ENCODE peak calls at places on chromosomes 5 and 9, in five cellular contexts. R, K, D, J and I are unnamed samples. For H3K9me3, the result is how much of the 10 kb centered on the place peaks cover.

GRCh38 chr9:105656131-105656921 is 5.9 kb upstream of the TAL2 start:
- DNase-seq in R (no peak), K (peak), D (no peak), J (peak), I (no peak)

GRCh38 chr9:104858846-104859245 is 69.1 kb downstream of the ABCA1 start:
- DNase-seq in R (no peak), K (no peak), D (no peak), J (no peak), I (no peak)

GRCh38 chr9:125634040-125634717 is 72.8 kb downstream of the MAPKAP1 start:
- DNase-seq in R (no peak), K (no peak), D (no peak), J (no peak), I (no peak)

GRCh38 chr5:78497573-78498533 is 137.4 kb downstream of the SCAMP1 start:
- DNase-seq in R (peak), K (no peak), D (no peak), J (peak), I (no peak)

GRCh38 chr9:99264070-99264469 is 42.0 kb downstream of the SEC61B start:
- DNase-seq in R (no peak), K (no peak), D (no peak), J (peak), I (peak)

GRCh38 chr5:180340856-180341255 is 12.3 kb downstream of the GFPT2 start:
- DNase-seq in R (no peak), K (peak), D (no peak), J (no peak), I (no peak)

GRCh38 chr9:28853487-28853886 is 1280.2 kb upstream of the C9orf72 start:
- DNase-seq in R (no peak), K (no peak), D (no peak), J (no peak), I (no peak)

GRCh38 chr5:181189363-181189961 is 15.5 kb downstream of the TRIM7 start:
- DNase-seq in R (no peak), K (no peak), D (no peak), J (no peak), I (peak)

GRCh38 chr5:56900395-56900794 is 9.0 kb upstream of the SETD9 start:
- DNase-seq in R (no peak), K (no peak), D (no peak), J (no peak), I (no peak)

GRCh38 chr9:31519011-31519410 is 865.4 kb upstream of the ACO1 start:
- DNase-seq in R (no peak), K (no peak), D (no peak), J (no peak), I (peak)

GRCh38 chr9:6566409-6567139 is 79.0 kb downstream of the GLDC start:
- DNase-seq in R (no peak), K (peak), D (no peak), J (no peak), I (peak)

GRCh38 chr9:118446962-118447490 is 742.8 kb downstream of the TLR4 start:
- DNase-seq in R (no peak), K (no peak), D (no peak), J (no peak), I (peak)

GRCh38 chr5:79794347-79794746 is 104.7 kb downstream of the CMYA5 start:
- DNase-seq in R (no peak), K (no peak), D (no peak), J (no peak), I (no peak)

GRCh38 chr5:138339086-138339456 is 1.0 kb downstream of the FAM53C start:
- DNase-seq in R (no peak), K (peak), D (no peak), J (no peak), I (no peak)

GRCh38 chr5:163978897-163979296 is 473.5 kb downstream of the MAT2B start:
- DNase-seq in R (no peak), K (no peak), D (no peak), J (no peak), I (no peak)

GRCh38 chr5:51099173-51099853 is 283.9 kb upstream of the ISL1 start:
- DNase-seq in R (no peak), K (no peak), D (no peak), J (no peak), I (no peak)

GRCh38 chr5:168362097-168362885 is 70.8 kb downstream of the WWC1 start:
- DNase-seq in R (no peak), K (no peak), D (no peak), J (no peak), I (no peak)

GRCh38 chr5:21774791-21775190 is 1078.4 kb downstream of the CDH12 start:
- DNase-seq in R (no peak), K (no peak), D (no peak), J (no peak), I (no peak)

GRCh38 chr5:180305481-180305880 is 13.6 kb upstream of the MAPK9 start:
- DNase-seq in R (no peak), K (no peak), D (no peak), J (no peak), I (no peak)

GRCh38 chr9:133874659-133875058 is 117.5 kb downstream of the VAV2 start:
- DNase-seq in R (no peak), K (no peak), D (no peak), J (no peak), I (no peak)

GRCh38 chr5:139406960-139407359 is 3.1 kb upstream of the SPATA24 start:
- DNase-seq in R (no peak), K (no peak), D (no peak), J (no peak), I (no peak)

GRCh38 chr5:76556511-76557221 is 66.5 kb downstream of the F2RL2 start:
- DNase-seq in R (no peak), K (no peak), D (no peak), J (no peak), I (no peak)

GRCh38 chr9:79362100-79363081 is 209.4 kb upstream of the TLE4 start:
- DNase-seq in R (no peak), K (peak), D (no peak), J (peak), I (no peak)

GRCh38 chr9:127763918-127764384 is 14.5 kb downstream of the SH2D3C start:
- DNase-seq in R (no peak), K (no peak), D (no peak), J (peak), I (peak)

GRCh38 chr9:20526500-20527319 is 95.6 kb downstream of the MLLT3 start:
- DNase-seq in R (no peak), K (peak), D (no peak), J (no peak), I (no peak)

GRCh38 chr5:112210430-112211005 is 208.6 kb downstream of the EPB41L4A start:
- DNase-seq in R (no peak), K (no peak), D (no peak), J (no peak), I (peak)

GRCh38 chr5:159536626-159537025 is 206.3 kb upstream of the IL12B start:
- DNase-seq in R (no peak), K (no peak), D (no peak), J (no peak), I (no peak)

GRCh38 chr5:74288038-74288437 is 352.5 kb downstream of the ENC1 start:
- DNase-seq in R (no peak), K (no peak), D (no peak), J (no peak), I (no peak)

GRCh38 chr9:89601856-89602562 is 2.8 kb upstream of the GADD45G start:
- DNase-seq in R (no peak), K (no peak), D (no peak), J (peak), I (no peak)

GRCh38 chr5:14199902-14200301 is 56.8 kb downstream of the TRIO start:
- DNase-seq in R (no peak), K (no peak), D (no peak), J (no peak), I (no peak)

GRCh38 chr5:14038341-14038959 is 94.0 kb upstream of the DNAH5 start:
- DNase-seq in R (no peak), K (peak), D (no peak), J (no peak), I (peak)

GRCh38 chr5:177089146-177089545 is 2.4 kb downstream of the FGFR4 start:
- DNase-seq in R (peak), K (no peak), D (no peak), J (no peak), I (no peak)

GRCh38 chr9:114000063-114000454 is 78.0 kb downstream of the AMBP start:
- DNase-seq in R (peak), K (no peak), D (no peak), J (no peak), I (no peak)

GRCh38 chr5:119743927-119744326 is 114.6 kb downstream of the FAM170A start:
- DNase-seq in R (no peak), K (no peak), D (no peak), J (no peak), I (peak)

GRCh38 chr9:121450241-121450640 is 49.4 kb downstream of the GGTA1 start:
- DNase-seq in R (no peak), K (no peak), D (no peak), J (no peak), I (no peak)

GRCh38 chr5:141269195-141269594 is 24.0 kb downstream of the PCDHB15 start:
- DNase-seq in R (no peak), K (no peak), D (no peak), J (no peak), I (no peak)

GRCh38 chr5:141272906-141273305 is 27.7 kb downstream of the PCDHB15 start:
- DNase-seq in R (no peak), K (no peak), D (no peak), J (peak), I (peak)
- H3K9me3 ChIP-seq in R (half or more), K (under half), D (under half), J (half or more), I (under half)

DNA sequence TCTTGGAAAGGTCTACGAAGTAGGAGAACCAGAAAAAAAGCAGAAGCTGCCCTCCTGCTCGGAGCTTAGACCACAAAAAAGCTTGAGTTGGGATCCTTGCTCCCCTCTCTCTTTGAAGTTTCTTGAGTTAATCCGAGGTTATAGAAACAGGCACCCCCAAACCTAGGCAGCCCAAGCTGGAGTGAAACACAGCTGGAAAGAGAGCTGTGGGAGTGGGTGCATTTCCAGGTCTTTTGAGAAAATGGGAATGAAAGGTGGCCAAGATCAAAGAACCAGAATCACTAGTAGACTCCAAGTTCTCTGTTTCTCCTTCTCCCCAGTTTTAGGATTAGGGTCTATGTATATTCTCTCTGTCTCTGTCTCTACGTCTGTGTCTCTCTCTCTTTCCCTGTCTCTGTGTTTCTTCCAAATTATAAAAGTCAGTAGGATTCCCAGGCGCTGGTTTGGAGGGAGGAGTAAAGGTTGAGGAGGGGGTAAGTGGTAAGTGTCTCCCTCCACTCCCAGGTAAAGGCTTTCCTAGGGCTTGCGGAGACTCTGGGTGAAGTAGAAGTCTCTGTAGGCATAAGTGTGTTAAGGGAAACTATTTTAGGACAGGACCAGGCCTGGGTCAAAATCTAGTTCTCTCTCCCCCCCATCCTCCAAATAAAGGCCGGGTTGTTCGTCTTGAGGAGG is 2.9 kb downstream of the LHX2 start:
- DNase-seq in R (no peak), K (no peak), D (no peak), J (no peak), I (no peak)
- H3K9me3 ChIP-seq in R (under half), K (under half), D (under half), J (under half), I (under half)

DNA sequence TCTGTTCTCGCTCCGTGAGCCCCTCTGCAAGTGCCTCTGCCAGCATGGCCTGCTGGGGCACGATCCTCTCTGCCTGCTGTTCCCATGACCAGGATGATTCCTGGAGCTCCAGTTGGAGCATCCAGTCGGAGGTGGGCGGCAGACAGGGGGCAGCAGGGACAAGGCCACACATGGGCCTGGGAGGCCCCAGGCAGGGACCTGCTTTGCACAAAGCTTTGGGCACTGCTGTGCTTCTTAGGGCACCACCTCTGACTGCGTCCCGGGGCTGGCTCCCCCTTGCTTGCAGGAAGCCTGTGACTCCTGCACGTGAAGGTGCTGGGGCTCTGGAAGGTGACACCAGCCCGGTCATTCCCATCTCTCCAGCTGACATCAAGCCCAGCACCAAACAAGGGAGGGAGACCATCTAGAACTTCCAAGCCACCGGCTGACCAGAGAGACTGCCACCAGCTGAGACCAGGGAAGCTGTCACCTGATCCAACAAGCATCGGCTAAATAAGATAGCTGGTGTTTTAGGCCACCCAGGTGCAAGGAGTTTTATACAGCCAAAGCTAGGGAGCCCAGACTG is 174.8 kb upstream of the FOXD4L5 start:
- DNase-seq in R (no peak), K (no peak), D (no peak), J (no peak), I (no peak)
- H3K9me3 ChIP-seq in R (under half), K (under half), D (under half), J (half or more), I (under half)

GRCh38 chr5:4366628-4367027 is 771.0 kb downstream of the IRX1 start:
- DNase-seq in R (no peak), K (no peak), D (no peak), J (no peak), I (no peak)
- H3K9me3 ChIP-seq in R (under half), K (under half), D (under half), J (under half), I (under half)

GRCh38 chr5:54927097-54927746 is 58.2 kb downstream of the ESM1 start:
- DNase-seq in R (no peak), K (no peak), D (no peak), J (no peak), I (no peak)
- H3K9me3 ChIP-seq in R (under half), K (under half), D (under half), J (under half), I (under half)

DNA sequence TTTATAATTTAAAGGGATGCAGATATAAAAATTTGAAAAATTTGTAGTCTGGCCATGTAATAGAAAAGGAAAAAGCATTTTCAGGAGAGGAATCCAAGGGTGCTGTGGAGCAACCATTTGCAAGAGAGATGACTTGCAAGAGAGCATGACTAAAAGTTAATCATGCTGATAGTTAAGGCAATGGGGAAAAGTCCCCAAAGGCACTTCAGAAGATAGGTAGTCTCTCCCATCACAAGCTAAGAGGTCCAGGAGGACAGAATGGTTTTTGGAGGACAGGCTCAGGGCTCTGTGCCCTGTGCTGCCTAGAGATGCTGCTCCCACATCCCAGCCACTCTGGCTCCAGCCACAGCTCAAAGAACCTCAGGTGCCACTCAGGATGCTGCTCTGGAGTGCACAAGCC is 38.8 kb downstream of the DNAJB5 start:
- DNase-seq in R (no peak), K (no peak), D (no peak), J (no peak), I (no peak)
- H3K9me3 ChIP-seq in R (under half), K (under half), D (under half), J (under half), I (under half)

DNA sequence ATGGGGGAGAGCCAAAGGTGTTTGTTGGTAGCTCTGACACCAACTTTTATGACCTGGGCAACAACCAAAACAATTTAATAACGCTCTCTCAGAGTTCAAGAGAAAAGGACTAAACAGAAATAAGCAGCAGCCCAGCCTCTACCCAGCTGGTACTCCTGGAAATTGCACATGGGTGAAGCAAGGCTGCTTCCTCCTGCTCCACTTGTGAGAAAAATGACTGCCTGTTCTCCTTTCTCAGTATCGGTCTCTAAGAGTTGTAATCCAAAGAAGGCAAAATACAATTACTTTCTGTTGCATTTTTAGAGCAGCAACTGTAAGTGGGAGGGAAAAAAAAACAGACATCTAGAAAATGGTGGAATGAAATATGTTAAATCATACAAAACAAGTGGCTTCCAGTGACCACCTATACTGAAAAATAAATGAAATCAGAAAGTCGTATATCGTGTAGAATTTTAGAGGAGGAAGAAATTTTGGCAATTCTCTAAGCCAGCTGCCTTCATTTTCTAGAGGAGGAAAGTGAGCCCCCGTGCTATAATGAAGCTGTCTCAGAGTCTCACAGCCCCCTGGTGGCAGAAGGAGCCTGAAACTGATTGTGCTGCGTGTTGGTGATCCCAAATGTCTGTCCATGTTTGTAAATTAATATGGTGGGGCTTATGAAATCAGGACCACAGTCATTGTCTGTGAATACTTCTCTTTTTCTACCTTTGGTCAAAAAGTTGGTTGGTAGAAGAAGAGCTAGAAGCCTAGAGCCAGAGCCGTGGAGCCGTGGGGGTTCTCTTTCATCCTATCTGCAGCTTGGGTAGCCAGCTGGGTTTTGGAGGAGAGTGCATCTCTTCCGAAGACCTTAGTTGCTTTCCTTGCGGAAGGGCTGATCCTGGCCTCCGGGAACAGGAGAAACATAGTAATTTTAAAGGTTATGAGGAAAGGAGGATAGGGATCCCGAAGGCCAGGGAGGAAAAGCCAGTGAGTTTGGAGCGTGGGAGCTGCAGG is 139.9 kb downstream of the PIP5K1B start:
- DNase-seq in R (peak), K (no peak), D (no peak), J (peak), I (peak)
- H3K9me3 ChIP-seq in R (under half), K (under half), D (under half), J (under half), I (under half)

GRCh38 chr9:123284658-123285057 is 16.3 kb upstream of the STRBP start:
- DNase-seq in R (no peak), K (no peak), D (no peak), J (no peak), I (peak)
- H3K9me3 ChIP-seq in R (under half), K (under half), D (under half), J (under half), I (under half)

DNA sequence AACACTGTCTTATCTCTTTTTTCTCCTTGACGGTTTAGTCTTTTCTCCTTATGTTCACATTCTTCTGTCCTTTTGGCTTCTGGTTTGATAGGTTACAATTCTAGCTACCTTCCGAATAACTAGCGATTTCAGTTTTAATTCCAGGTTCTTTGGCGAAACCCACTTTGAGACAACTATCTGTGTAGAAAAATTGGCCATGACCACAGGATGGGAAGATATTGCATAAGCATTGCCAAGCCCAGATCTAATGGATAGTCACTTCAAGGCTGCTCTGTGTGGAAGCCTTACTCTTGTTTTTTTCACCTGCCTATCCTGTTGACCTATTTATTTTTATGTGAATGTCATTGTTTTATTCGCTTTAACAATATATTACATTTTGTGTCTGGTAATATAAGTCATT is 5.2 kb downstream of the ZNF189 start:
- DNase-seq in R (no peak), K (no peak), D (no peak), J (no peak), I (no peak)
- H3K9me3 ChIP-seq in R (half or more), K (under half), D (under half), J (under half), I (under half)